ENCODE peak calls at places on chromosome 12, in four cellular contexts. E, L, A and M are unnamed samples.
A peak's percentile ranks its signal among the peaks of the same experiment; 100 is the strongest.

GRCh38 chr12:64522316-64522715 is 70.4 kb downstream of the TBK1 start:
- DNase-seq in E (no peak), L (no peak), A (no peak), M (no peak)

GRCh38 chr12:20508362-20508761 is 140.0 kb downstream of the PDE3A start:
- DNase-seq in E (no peak), L (no peak), A (no peak), M (no peak)

GRCh38 chr12:116547955-116548471 is 11.2 kb upstream of the MAP1LC3B2 start:
- DNase-seq in E (no peak), L (no peak), A (no peak), M (no peak)

GRCh38 chr12:10537721-10538120 is 32.0 kb downstream of the EIF2S3B start:
- DNase-seq in E (no peak), L (no peak), A (no peak), M (no peak)

GRCh38 chr12:31897791-31898503 is 61.3 kb upstream of the RESF1 start:
- DNase-seq in E (peak; percentile 21), L (peak; percentile 19), A (no peak), M (peak; percentile 15)

GRCh38 chr12:11981174-11981733 is 89.5 kb upstream of the BCL2L14 start:
- DNase-seq in E (no peak), L (no peak), A (no peak), M (no peak)

GRCh38 chr12:15163001-15163400 is 58.2 kb downstream of the RERG start:
- DNase-seq in E (no peak), L (no peak), A (no peak), M (no peak)

GRCh38 chr12:66000958-66001357 is 129.6 kb downstream of the LLPH start:
- DNase-seq in E (no peak), L (no peak), A (no peak), M (no peak)

GRCh38 chr12:12682284-12682683 is 13.7 kb downstream of the GPR19 start:
- DNase-seq in E (no peak), L (no peak), A (no peak), M (no peak)

GRCh38 chr12:63294327-63294632 is 143.3 kb upstream of the AVPR1A start:
- DNase-seq in E (no peak), L (peak; percentile 58), A (peak; percentile 76), M (no peak)

GRCh38 chr12:87092421-87092820 is 836.2 kb upstream of the MGAT4C start:
- DNase-seq in E (no peak), L (no peak), A (no peak), M (no peak)

GRCh38 chr12:15227004-15227679 is 5.9 kb upstream of the RERG start:
- DNase-seq in E (peak; percentile 9), L (peak; percentile 42), A (peak; percentile 42), M (peak; percentile 26)

GRCh38 chr12:51814311-51815088 is 34.0 kb downstream of the FIGNL2 start:
- DNase-seq in E (peak; percentile 57), L (no peak), A (peak; percentile 62), M (peak; percentile 95)

GRCh38 chr12:103742349-103742784 is 98.7 kb downstream of the NT5DC3 start:
- DNase-seq in E (no peak), L (no peak), A (no peak), M (peak; percentile 28)

GRCh38 chr12:9127936-9128663 is 12.4 kb upstream of the A2M start:
- DNase-seq in E (no peak), L (no peak), A (no peak), M (no peak)

GRCh38 chr12:111084172-111084571 is 163.8 kb upstream of the MYL2 start:
- DNase-seq in E (no peak), L (no peak), A (no peak), M (no peak)

GRCh38 chr12:108442077-108442476 is 73.0 kb upstream of the FICD start:
- DNase-seq in E (no peak), L (no peak), A (no peak), M (no peak)
- TF ChIP-seq ELF1 in E (no peak), L (no peak), A (no peak), M (no peak)

DNA sequence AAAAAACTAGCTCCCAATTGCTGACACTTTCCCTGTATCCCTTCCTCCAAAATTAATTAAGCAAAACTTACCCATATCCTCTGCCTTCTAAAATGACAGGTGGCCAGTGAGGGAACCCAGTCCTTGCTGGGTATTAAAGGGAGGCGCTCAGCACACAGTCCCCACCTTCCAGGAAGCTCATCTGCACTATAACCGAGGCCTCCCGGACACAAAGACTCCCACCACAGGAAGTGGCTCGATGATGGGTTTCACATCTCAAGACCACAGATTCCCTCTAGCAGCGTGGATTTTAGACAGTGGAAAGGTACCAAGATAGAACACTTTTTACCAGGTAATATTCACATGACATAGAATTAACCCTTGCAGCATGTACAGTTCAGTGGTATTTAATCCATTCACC is 126.8 kb upstream of the NCOR2 start:
- DNase-seq in E (no peak), L (no peak), A (no peak), M (no peak)
- H3K4me2 ChIP-seq in E (no peak overlapping the region), L (no peak overlapping the region), A (no peak overlapping the region), M (no peak overlapping the region)

GRCh38 chr12:80230068-80230467 is 130.7 kb downstream of the OTOGL start:
- DNase-seq in E (no peak), L (peak; percentile 4), A (no peak), M (no peak)

GRCh38 chr12:80233926-80234325 is 134.6 kb downstream of the OTOGL start:
- DNase-seq in E (no peak), L (no peak), A (no peak), M (no peak)

GRCh38 chr12:80232873-80233272 is 133.5 kb downstream of the OTOGL start:
- DNase-seq in E (no peak), L (no peak), A (no peak), M (no peak)
- TF ChIP-seq SIN3A in E (no peak), L (no peak), A (no peak), M (no peak)

GRCh38 chr12:77630341-77630740 is 200.4 kb upstream of the NAV3 start:
- DNase-seq in E (no peak), L (no peak), A (no peak), M (no peak)

DNA sequence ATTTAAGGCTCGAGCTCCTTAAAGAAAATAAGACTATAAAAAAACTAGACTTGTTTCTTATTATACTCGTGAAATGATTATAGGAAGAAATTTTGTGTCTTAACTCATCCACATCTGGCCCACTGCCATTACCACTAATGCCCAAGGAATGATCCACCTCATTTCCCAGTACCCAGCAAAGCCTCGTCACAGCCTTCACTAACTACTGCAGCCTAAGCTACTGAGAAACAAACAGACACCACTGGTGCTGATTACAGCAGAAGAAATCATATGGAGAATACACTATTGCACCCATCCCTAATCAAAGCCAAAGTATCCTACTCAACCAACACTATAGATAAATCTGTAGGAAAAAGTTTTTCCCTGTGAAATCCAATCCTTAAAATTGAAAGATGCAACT is 205.3 kb upstream of the NAV3 start:
- DNase-seq in E (no peak), L (no peak), A (no peak), M (no peak)
- TF ChIP-seq ELF1 in E (no peak), L (no peak), A (no peak), M (no peak)

GRCh38 chr12:1842905-1843640 is 22.7 kb downstream of the LRTM2 start:
- DNase-seq in E (no peak), L (no peak), A (no peak), M (no peak)

GRCh38 chr12:1844223-1844622 is 23.9 kb downstream of the LRTM2 start:
- DNase-seq in E (no peak), L (no peak), A (no peak), M (no peak)

GRCh38 chr12:1845010-1845409 is 24.6 kb downstream of the LRTM2 start:
- DNase-seq in E (no peak), L (no peak), A (no peak), M (no peak)

GRCh38 chr12:1842183-1842904 is 22.0 kb downstream of the LRTM2 start:
- DNase-seq in E (no peak), L (no peak), A (no peak), M (no peak)

DNA sequence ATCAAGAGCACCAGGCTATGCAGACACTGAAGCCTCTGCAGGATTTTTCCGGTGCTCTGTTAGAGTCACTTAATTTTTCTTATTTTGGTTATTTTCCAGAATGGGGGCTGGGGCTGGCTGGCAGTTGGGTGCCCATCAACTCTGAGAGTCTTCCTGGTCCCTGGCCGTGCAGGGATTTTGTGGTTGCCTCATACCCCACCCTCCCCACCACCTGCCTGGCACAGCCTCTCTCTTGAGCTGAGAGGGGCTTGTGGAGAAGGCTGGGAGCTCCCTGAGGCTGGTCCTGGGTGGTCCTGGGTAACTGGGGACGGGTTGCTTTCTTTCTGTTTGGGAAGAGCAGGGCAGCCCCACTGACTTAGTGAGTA is 23.3 kb downstream of the LRTM2 start:
- DNase-seq in E (no peak), L (no peak), A (no peak), M (no peak)
- H3K4me2 ChIP-seq in E (no peak overlapping the region), L (no peak overlapping the region), A (no peak overlapping the region), M (no peak overlapping the region)

DNA sequence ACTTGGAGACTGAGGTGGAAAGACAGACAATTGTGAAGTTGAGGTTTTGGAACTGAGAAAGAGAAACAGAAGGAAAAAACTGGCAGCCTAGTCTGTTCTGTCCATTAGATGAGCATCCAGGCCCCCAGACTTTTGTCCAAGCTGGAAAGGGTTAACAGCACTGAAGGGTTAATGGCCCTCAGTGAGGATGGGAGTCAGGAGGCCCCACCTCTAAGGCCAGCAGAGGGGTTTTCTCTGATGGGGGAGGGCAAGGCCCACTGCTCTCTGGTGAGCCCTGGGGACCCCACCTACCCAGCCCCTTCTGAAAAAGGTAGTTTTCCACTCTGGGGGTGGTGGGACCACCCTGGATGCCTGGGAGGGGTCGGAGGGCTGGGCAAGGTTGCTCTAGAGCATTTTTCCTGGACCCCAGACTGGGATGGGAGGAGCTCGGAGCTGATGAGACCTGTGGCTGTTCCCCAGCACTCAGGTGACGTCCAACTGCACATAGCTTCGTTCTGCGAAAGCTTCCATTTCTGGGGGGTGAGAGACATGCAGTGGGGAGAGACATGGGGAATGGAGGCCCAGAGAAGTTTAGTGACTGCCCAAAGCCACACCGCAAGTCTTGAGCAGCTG is 7.0 kb upstream of the CMKLR1 start:
- DNase-seq in E (no peak), L (no peak), A (no peak), M (no peak)
- TF ChIP-seq SIN3A in E (no peak), L (no peak), A (no peak), M (no peak)

GRCh38 chr12:118342115-118342514 is 30.6 kb downstream of the TAOK3 start:
- DNase-seq in E (no peak), L (no peak), A (no peak), M (no peak)

GRCh38 chr12:118344829-118345228 is 27.9 kb downstream of the TAOK3 start:
- DNase-seq in E (no peak), L (no peak), A (no peak), M (no peak)

GRCh38 chr12:118350908-118351592 is 21.7 kb downstream of the TAOK3 start:
- DNase-seq in E (no peak), L (no peak), A (peak; percentile 49), M (no peak)

GRCh38 chr12:118346895-118347294 is 25.8 kb downstream of the TAOK3 start:
- DNase-seq in E (no peak), L (no peak), A (no peak), M (no peak)

DNA sequence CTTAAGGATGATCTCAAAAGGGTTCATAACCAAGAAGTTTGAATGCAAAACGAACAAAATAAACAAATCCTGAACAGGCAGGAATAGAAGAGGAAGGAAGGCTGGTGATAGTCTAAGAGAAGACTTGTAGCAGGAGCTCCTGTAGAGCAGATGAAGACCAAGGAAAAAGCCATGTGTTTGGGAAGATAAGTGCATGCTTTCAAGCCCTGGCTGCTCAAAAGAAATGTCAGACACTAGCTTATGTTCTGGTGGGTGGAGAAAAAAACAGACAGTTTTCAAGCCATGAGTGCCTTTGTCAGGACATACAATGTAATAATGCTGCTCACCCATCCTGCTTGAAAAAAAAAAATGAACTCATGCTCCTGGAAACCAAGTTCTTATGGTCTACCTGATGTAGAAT is 27.4 kb downstream of the TAOK3 start:
- DNase-seq in E (peak; percentile 61), L (no peak), A (no peak), M (no peak)
- TF ChIP-seq ELF1 in E (no peak), L (no peak), A (no peak), M (no peak)